ENCODE peak calls at places on chromosomes 5 and 9, in four cellular contexts. O is IMR-90, H is neural progenitor cell, X is keratinocyte. T is an unnamed sample.

GRCh38 chr5:14167211-14167845 is 24.2 kb downstream of the TRIO start:
- DNase-seq in O (peak; percentile 70), H (no peak), X (no peak), T (no peak)

GRCh38 chr9:96720435-96720834 is 57.5 kb downstream of the ZNF510 start:
- DNase-seq in H (no peak), O (no peak), X (no peak), T (no peak)

GRCh38 chr5:12615141-12615820 is 711.0 kb upstream of the CTNND2 start:
- DNase-seq in X (no peak), O (no peak), H (no peak), T (no peak)

GRCh38 chr5:38816083-38817030 is 29.5 kb upstream of the OSMR start:
- DNase-seq in X (no peak), H (no peak), O (no peak), T (peak; percentile 80)

GRCh38 chr9:97518909-97519307 is 17.4 kb downstream of the TMOD1 start:
- DNase-seq in O (peak; percentile 92), H (no peak), X (no peak), T (peak; percentile 79)

GRCh38 chr9:124652203-124652992 is 118.7 kb downstream of the NR6A1 start:
- DNase-seq in O (peak; percentile 88), X (peak; percentile 78), H (no peak), T (no peak)

GRCh38 chr5:50874985-50875330 is 208.5 kb downstream of the PARP8 start:
- DNase-seq in O (no peak), H (no peak), X (no peak), T (no peak)

GRCh38 chr5:177309351-177310191 is 2.1 kb downstream of the MXD3 start:
- DNase-seq in O (peak; percentile 65), H (peak; percentile 81), X (no peak), T (peak; percentile 77)

GRCh38 chr5:1322036-1322903 is 22.6 kb downstream of the CLPTM1L start:
- DNase-seq in H (no peak), O (no peak), X (no peak), T (peak; percentile 55)

GRCh38 chr9:1018121-1018520 is 32.0 kb upstream of the DMRT2 start:
- DNase-seq in O (no peak), H (no peak), X (no peak), T (no peak)

GRCh38 chr5:19866088-19866446 is 121.9 kb downstream of the CDH18 start:
- DNase-seq in H (no peak), O (no peak), X (no peak), T (no peak)

GRCh38 chr9:37994639-37995347 is 74.2 kb downstream of the SHB start:
- DNase-seq in H (no peak), O (peak; percentile 88), X (peak; percentile 48), T (peak; percentile 86)

GRCh38 chr5:117731445-117731844 is 1156.8 kb upstream of the SEMA6A start:
- DNase-seq in O (peak; percentile 22), X (no peak), H (no peak), T (no peak)

GRCh38 chr9:133135193-133135745 is 14.2 kb upstream of the RALGDS start:
- DNase-seq in O (peak; percentile 86), H (no peak), X (peak; percentile 93), T (peak; percentile 96)

GRCh38 chr9:92158097-92158601 is 42.9 kb upstream of the SPTLC1 start:
- DNase-seq in X (no peak), H (no peak), O (no peak), T (no peak)

GRCh38 chr9:97560851-97561250 is 59.4 kb downstream of the TMOD1 start:
- DNase-seq in X (no peak), H (no peak), O (no peak), T (no peak)

GRCh38 chr9:5357431-5358105 is 17.9 kb upstream of the RLN1 start:
- DNase-seq in X (no peak), O (no peak), H (no peak), T (no peak)

GRCh38 chr9:137612741-137613142 is 6.1 kb upstream of the EHMT1 start:
- DNase-seq in H (no peak), O (no peak), X (no peak), T (peak; percentile 77)

GRCh38 chr9:35686222-35687203 is 3.2 kb downstream of the TPM2 start:
- DNase-seq in X (no peak), O (peak; percentile 60), H (no peak), T (no peak)

GRCh38 chr5:174741352-174741751 is 17.0 kb downstream of the MSX2 start:
- DNase-seq in X (no peak), O (no peak), H (no peak), T (no peak)

GRCh38 chr9:137167113-137167751 is 2.6 kb downstream of the LRRC26 start:
- DNase-seq in O (no peak), X (no peak), H (no peak), T (no peak)

GRCh38 chr5:45089870-45090269 is 281.1 kb downstream of the MRPS30 start:
- DNase-seq in X (no peak), H (no peak), O (no peak), T (no peak)

GRCh38 chr9:17587113-17587512 is 8.2 kb downstream of the SH3GL2 start:
- DNase-seq in H (no peak), X (no peak), O (no peak), T (no peak)

GRCh38 chr5:7364226-7364875 is 31.6 kb upstream of the ADCY2 start:
- DNase-seq in X (no peak), O (no peak), H (no peak), T (no peak)

GRCh38 chr9:136014147-136014927 is 53.2 kb upstream of the UBAC1 start:
- DNase-seq in O (no peak), X (no peak), H (no peak), T (no peak)

GRCh38 chr5:17694401-17694800 is 60.1 kb downstream of the TAF11L14 start:
- DNase-seq in O (no peak), X (no peak), H (no peak), T (no peak)

GRCh38 chr9:19429590-19429989 is 20.8 kb downstream of the ACER2 start:
- DNase-seq in H (no peak), O (peak; percentile 53), X (no peak), T (no peak)

GRCh38 chr5:132622608-132623007 is 35.4 kb upstream of the IL13 start:
- DNase-seq in O (no peak), H (no peak), X (no peak), T (no peak)

GRCh38 chr5:26868504-26868903 is 169.9 kb downstream of the CDH9 start:
- DNase-seq in X (no peak), O (no peak), H (no peak), T (no peak)

GRCh38 chr9:7376838-7377237 is 422.7 kb downstream of the DMAC1 start:
- DNase-seq in X (no peak), H (no peak), O (no peak), T (no peak)

GRCh38 chr5:93076096-93076495 is 504.9 kb downstream of the NR2F1-AS1 start:
- DNase-seq in X (no peak), O (peak; percentile 77), H (no peak), T (no peak)

GRCh38 chr9:136928591-136928990 is 15.9 kb downstream of the FBXW5 start:
- DNase-seq in O (no peak), H (no peak), X (no peak), T (no peak)

GRCh38 chr5:136891601-136892000 is 526.3 kb upstream of the TRPC7 start:
- DNase-seq in O (no peak), H (peak; percentile 75), X (no peak), T (no peak)

GRCh38 chr9:75891277-75892167 is 1.0 kb downstream of the PCSK5 start:
- DNase-seq in H (peak; percentile 60), O (peak; percentile 8), X (no peak), T (peak; percentile 79)

GRCh38 chr5:125043781-125044391 is 297.4 kb upstream of the ZNF608 start:
- DNase-seq in H (no peak), O (peak; percentile 56), X (no peak), T (peak; percentile 75)

GRCh38 chr9:38372685-38373619 is 19.6 kb upstream of the ALDH1B1 start:
- DNase-seq in X (no peak), O (no peak), H (no peak), T (no peak)

GRCh38 chr5:109479260-109479860 is 69.6 kb upstream of the PJA2 start:
- DNase-seq in O (peak; percentile 34), H (peak; percentile 5), X (peak; percentile 5), T (no peak)

GRCh38 chr5:160685695-160686094 is 166.3 kb downstream of the ATP10B start:
- DNase-seq in O (no peak), X (no peak), H (peak; percentile 58), T (no peak)

DNA sequence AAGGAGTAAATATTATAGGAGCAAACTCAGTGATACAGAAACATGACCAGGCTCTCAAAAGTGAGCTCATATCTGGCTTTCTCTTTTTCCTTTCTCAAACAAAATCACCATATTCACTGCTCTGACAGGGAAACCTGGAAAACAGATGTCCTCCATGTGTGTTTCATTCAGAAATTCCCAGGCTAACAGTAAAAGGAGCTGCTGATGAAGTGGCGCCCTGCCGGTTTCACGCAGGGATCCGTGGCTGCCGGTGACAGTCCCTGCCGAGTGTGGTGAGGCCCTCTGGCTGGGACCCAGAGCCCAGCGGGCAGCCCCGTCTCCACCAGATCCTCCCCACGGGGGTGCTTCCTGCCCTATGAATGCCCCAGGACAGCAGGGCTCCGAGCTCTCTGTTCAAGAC is 208.1 kb downstream of the GNA14 start:
- DNase-seq in X (no peak), O (peak; percentile 47), H (peak; percentile 51), T (no peak)
- H3K4me1 ChIP-seq in X (no peaks in the 10 kb centered on the region), O (no peaks in the 10 kb centered on the region), H (peaks cover 11% of the 10 kb centered on the region), T (no peaks in the 10 kb centered on the region)

DNA sequence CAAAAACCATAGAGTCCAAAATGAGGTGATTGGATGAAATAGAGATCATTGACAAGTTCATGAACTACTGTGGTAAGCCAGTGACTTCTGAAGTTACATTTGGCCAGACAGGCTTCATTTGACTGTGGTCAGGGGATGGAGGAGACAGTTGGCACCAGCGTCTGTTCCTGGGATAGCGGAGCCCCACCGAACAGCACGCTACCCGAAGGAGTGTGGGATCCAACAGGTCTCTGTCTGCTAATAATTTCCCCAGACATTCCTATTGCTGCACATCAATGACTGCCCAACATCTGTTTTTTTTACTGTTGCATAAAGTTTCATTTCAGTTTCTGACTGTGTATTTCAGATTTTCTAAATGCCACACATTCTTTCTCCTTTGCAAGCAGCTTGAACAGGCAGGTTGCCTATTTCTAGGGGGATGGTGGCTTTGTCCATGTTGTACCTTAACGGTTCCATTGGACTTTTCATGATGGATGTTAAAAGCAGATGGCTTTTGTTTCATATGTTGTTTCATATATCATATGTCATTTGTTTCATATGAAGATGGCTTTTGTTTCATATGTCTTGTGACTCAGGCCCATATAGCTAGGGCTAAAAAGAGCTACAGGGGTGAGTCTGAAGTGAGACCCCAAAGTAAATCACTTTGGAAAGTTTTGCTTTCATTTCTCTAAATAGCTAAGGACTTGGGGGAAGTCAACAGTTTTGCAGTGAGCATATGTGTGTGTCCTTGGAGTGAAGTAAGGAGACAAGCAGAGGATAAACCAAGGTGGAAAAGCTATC is 180.7 kb downstream of the GOLPH3 start:
- DNase-seq in X (no peak), O (peak; percentile 50), H (no peak), T (no peak)
- H3K9ac ChIP-seq in X (no peak overlapping the region), O (no peak overlapping the region), H (no peak overlapping the region), T (no peak overlapping the region)

GRCh38 chr5:111968459-111968858 is 211.5 kb upstream of the NREP start:
- DNase-seq in H (no peak), O (peak; percentile 36), X (no peak), T (no peak)
- H3K4me1 ChIP-seq in H (no peaks in the 10 kb centered on the region), O (peaks cover 6% of the 10 kb centered on the region), X (no peaks in the 10 kb centered on the region), T (no peaks in the 10 kb centered on the region)

GRCh38 chr5:71587709-71588532 is 781 bp downstream of the MCCC2 start:
- DNase-seq in O (no peak), X (no peak), H (peak; percentile 36), T (no peak)

GRCh38 chr5:71586052-71586940 is 844 bp upstream of the MCCC2 start:
- DNase-seq in X (no peak), H (no peak), O (peak; percentile 11), T (no peak)

GRCh38 chr5:71586941-71587708 is at the start of gene MCCC2:
- DNase-seq in O (peak; percentile 92), H (peak; percentile 91), X (peak; percentile 71), T (peak; percentile 99)

GRCh38 chr5:71589903-71590302 is 2.8 kb downstream of the MCCC2 start:
- DNase-seq in X (no peak), O (no peak), H (no peak), T (no peak)

GRCh38 chr5:71588533-71588885 is 1.4 kb downstream of the MCCC2 start:
- DNase-seq in O (no peak), H (no peak), X (no peak), T (no peak)
- H3K9ac ChIP-seq in O (no peak overlapping the region), H (no peak overlapping the region), X (no peak overlapping the region), T (no peak overlapping the region)